ENCODE peak calls at places on chromosomes 2 and 18, in four cellular contexts. W is fibroblast of lung, Z is foreskin fibroblast, B is suprapubic skin. U is an unnamed sample.

GRCh38 chr2:239288951-239289481 is 111.8 kb downstream of the HDAC4 start:
- DNase-seq in W (no peak), B (peak; percentile 60), Z (no peak), U (no peak)

GRCh38 chr2:55555977-55556376 is 36.5 kb downstream of the CFAP36 start:
- DNase-seq in W (peak; percentile 57), B (no peak), Z (no peak), U (no peak)

GRCh38 chr2:196409376-196409775 is 230.1 kb upstream of the CCDC150 start:
- DNase-seq in Z (no peak), W (peak; percentile 32), B (no peak), U (peak; percentile 14)

GRCh38 chr18:37270046-37270665 is 295.4 kb downstream of the CELF4 start:
- DNase-seq in W (peak; percentile 49), B (no peak), Z (peak; percentile 33), U (peak; percentile 37)

GRCh38 chr18:55250729-55251128 is 291.5 kb upstream of the CCDC68 start:
- DNase-seq in B (no peak), W (peak; percentile 89), Z (no peak), U (peak; percentile 47)

GRCh38 chr2:53036196-53036595 is 731.4 kb upstream of the CHAC2 start:
- DNase-seq in Z (peak; percentile 3), W (peak; percentile 84), B (no peak), U (peak; percentile 76)

GRCh38 chr2:47054036-47054555 is 101.0 kb downstream of the STPG4 start:
- DNase-seq in W (no peak), Z (no peak), B (no peak), U (no peak)

GRCh38 chr2:96538487-96539214 is 2.1 kb downstream of the ARID5A start:
- DNase-seq in W (peak; percentile 50), B (peak; percentile 92), Z (peak; percentile 28), U (peak; percentile 59)

GRCh38 chr18:36532394-36532793 is 234.9 kb downstream of the FHOD3 start:
- DNase-seq in W (peak; percentile 87), B (no peak), Z (peak; percentile 12), U (peak; percentile 81)

GRCh38 chr18:8721716-8722115 is 16.4 kb downstream of the MTCL1 start:
- DNase-seq in W (peak; percentile 74), Z (peak; percentile 46), B (no peak), U (peak; percentile 62)

GRCh38 chr2:227536445-227536844 is 62.2 kb upstream of the SCYGR2 start:
- DNase-seq in W (no peak), Z (no peak), B (no peak), U (no peak)

GRCh38 chr2:126940331-126940730 is 41.6 kb downstream of the TEX51 start:
- DNase-seq in W (no peak), B (no peak), Z (no peak), U (no peak)

GRCh38 chr18:21298351-21298750 is 56.3 kb downstream of the GREB1L start:
- DNase-seq in B (no peak), Z (no peak), W (peak; percentile 14), U (no peak)

GRCh38 chr2:54899576-54900200 is 150.6 kb downstream of the RTN4 start:
- DNase-seq in Z (peak; percentile 67), W (peak; percentile 51), B (no peak), U (peak; percentile 65)

GRCh38 chr2:228474466-228474865 is 293.0 kb upstream of the SPHKAP start:
- DNase-seq in Z (peak; percentile 20), B (no peak), W (peak; percentile 1), U (no peak)

GRCh38 chr2:30722936-30723725 is 84.1 kb downstream of the CAPN13 start:
- DNase-seq in W (no peak), Z (no peak), B (no peak), U (no peak)

GRCh38 chr2:204576580-204576979 is 31.3 kb downstream of the PARD3B start:
- DNase-seq in B (no peak), Z (peak; percentile 14), W (peak; percentile 14), U (no peak)

GRCh38 chr18:27824275-27824674 is 352.7 kb downstream of the CDH2 start:
- DNase-seq in W (no peak), B (no peak), Z (no peak), U (no peak)

GRCh38 chr2:28956415-28956826 is 24.7 kb upstream of the TOGARAM2 start:
- DNase-seq in Z (peak; percentile 34), W (peak; percentile 32), B (no peak), U (no peak)

GRCh38 chr2:196239622-196240587 is 68.5 kb upstream of the STK17B start:
- DNase-seq in B (peak; percentile 75), Z (peak; percentile 44), W (peak; percentile 86), U (peak; percentile 82)

GRCh38 chr2:230925443-230925878 is 419 bp upstream of the GPR55 start:
- DNase-seq in W (no peak), B (no peak), Z (no peak), U (no peak)

GRCh38 chr18:69233465-69234054 is 167.1 kb upstream of the DOK6 start:
- DNase-seq in B (no peak), W (peak; percentile 46), Z (no peak), U (peak; percentile 1)

GRCh38 chr18:6414118-6414722 is 491 bp downstream of the L3MBTL4 start:
- DNase-seq in Z (no peak), W (no peak), B (peak; percentile 78), U (no peak)

GRCh38 chr2:62292190-62292589 is 96.3 kb downstream of the B3GNT2 start:
- DNase-seq in Z (no peak), W (peak; percentile 80), B (no peak), U (peak; percentile 47)

GRCh38 chr18:42437646-42438045 is 482.6 kb downstream of the PIK3C3 start:
- DNase-seq in W (peak; percentile 80), Z (no peak), B (no peak), U (peak; percentile 57)

GRCh38 chr2:171729952-171730317 is 42.7 kb downstream of the DYNC1I2 start:
- DNase-seq in W (no peak), Z (no peak), B (no peak), U (no peak)

DNA sequence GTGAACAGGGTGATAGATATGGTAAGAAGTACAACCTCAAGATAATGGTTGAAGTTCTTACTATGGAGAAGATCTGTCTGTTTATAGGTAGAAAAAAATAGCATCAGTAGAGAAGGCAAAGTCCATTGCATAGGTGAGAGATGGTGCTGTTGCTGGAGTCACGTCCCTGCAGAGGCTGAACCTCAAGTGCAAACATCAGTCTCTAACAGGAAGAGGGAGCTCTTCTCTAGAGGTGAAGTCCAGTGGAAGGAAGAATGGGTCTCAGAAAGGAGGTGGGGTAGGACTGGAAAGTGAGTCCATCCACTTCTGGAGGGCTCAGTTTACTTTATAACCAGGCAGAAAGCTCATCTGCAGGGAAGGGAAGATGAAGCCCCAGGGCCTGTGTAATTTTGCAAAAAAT is 337.7 kb downstream of the MEIS1 start:
- DNase-seq in B (no peak), W (no peak), Z (no peak), U (no peak)
- TF ChIP-seq CTCF in B (no peak), W (peak; percentile 1), Z (no peak), U (no peak)

DNA sequence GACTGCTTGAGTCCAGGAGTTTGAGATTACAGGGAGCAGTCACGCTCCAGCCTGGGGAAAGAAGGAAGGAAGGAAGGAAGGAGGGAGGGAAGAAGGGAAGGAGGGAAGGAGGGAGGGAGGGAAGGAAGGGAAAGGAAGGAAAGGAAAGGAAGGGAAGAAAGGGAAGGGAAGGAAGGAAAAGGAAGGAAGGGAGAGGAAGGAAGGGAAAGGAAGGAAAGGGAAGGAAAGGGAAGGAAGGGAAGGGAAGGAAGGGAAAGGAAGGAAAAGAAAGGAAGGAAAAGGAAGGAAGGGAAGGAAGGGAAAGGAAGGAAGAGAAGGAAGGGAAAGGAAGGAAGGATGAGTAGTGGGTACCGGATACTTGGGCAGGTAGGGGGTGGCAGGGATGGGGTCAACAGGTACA is 32.3 kb downstream of the GPR155 start:
- DNase-seq in W (no peak), Z (no peak), B (no peak), U (no peak)
- H3K4me3 ChIP-seq in W (no peak overlapping the region), Z (no peak overlapping the region), B (no peak overlapping the region), U (no peak overlapping the region)

DNA sequence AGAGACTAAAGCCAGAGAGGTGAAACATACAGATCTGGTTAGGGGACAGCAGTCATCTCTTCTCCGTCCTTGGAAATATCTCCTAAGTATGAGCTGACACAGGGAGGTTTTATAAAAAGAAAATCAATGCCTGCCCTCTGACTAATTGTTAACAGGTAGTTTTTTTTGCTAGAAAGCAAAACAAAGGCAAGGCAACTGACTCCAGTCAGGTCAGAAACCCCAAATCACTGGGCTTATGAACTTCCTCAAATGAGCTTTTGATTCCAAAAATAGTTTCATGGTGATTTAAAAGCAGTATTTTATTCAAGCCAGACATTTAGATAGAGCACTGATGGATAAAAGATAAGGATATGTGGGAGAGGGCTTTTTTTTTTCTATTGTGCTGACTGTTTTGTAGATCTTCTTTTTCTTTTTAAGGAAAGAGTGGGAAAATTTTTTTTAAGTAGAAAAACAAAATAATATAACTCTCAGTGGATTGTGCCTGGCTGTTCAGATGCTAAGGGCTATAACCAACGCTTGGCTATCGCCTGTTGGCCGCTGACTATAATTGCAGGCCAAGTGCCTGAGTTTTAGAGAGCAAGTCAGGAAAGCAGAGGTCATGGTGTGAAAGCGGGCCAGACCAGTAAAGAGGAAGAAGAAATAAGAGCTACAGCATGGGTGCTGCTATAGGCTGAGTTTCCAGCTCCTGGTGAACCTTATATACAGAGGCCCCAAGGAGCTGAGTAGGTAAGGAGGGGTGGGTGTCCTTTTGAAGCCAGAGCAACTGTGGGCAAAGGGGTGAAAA is 44.9 kb downstream of the MRPL35 start:
- DNase-seq in W (peak; percentile 8), Z (no peak), B (no peak), U (no peak)
- TF ChIP-seq CTCF in W (no peak), Z (no peak), B (no peak), U (no peak)

DNA sequence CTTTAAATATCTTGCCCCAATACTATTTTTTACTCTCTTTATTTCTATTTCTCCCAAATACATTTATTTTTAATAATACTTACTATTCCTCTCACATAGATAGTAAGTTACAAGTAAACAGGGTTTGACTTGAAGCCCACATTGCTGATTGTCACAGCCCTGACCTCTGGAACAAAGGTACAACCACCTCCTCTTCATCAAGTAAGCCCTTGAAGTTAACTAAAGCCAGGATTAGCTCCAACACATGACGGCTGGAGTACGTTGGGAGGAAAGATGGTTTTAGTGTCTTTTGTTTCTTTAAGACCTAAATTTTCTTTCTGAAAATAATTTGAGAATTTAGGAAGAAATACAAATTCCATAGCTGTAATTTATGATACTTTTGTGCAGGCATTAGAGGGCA is 951 bp downstream of the MYOM1 start:
- DNase-seq in Z (no peak), B (no peak), W (no peak), U (no peak)
- H3K4me3 ChIP-seq in Z (no peak overlapping the region), B (no peak overlapping the region), W (no peak overlapping the region), U (no peak overlapping the region)

U was measured in astrocyte of the spinal cord.